ENCODE peak calls at places on chromosomes 6 and 20, in four cellular contexts. I is NCI-H1694 treated with DMSO at 0.1 percent for 48 hours, K is LoVo, Q is neural crest cell. R is an unnamed sample.

GRCh38 chr20:13302647-13303425 is 81.8 kb downstream of the ISM1 start:
- DNase-seq in I (peak; percentile 19), K (peak; percentile 8), Q (peak; percentile 30), R (no peak)

GRCh38 chr20:12095224-12095623 is 177.5 kb downstream of the BTBD3 start:
- DNase-seq in I (no peak), K (no peak), Q (no peak), R (no peak)

GRCh38 chr20:24765316-24766142 is 183.5 kb upstream of the CST7 start:
- DNase-seq in I (no peak), K (no peak), Q (no peak), R (no peak)

GRCh38 chr6:117267766-117268534 is 2.6 kb downstream of the VGLL2 start:
- DNase-seq in I (no peak), K (no peak), Q (no peak), R (no peak)

GRCh38 chr6:27777614-27778355 is 134.4 kb downstream of the OR2B2 start:
- DNase-seq in I (no peak), K (no peak), Q (no peak), R (no peak)

GRCh38 chr6:156857573-156857972 is 80.4 kb downstream of the ARID1B start:
- DNase-seq in I (no peak), K (no peak), Q (no peak), R (no peak)

GRCh38 chr6:75624988-75625387 is 23.3 kb downstream of the SENP6 start:
- DNase-seq in I (no peak), K (no peak), Q (no peak), R (no peak)

GRCh38 chr6:13079096-13079758 is 249.1 kb downstream of the TBC1D7 start:
- DNase-seq in I (no peak), K (no peak), Q (no peak), R (no peak)

GRCh38 chr6:32868257-32868788 is 14.3 kb downstream of the PSMB9 start:
- DNase-seq in I (peak; percentile 54), K (peak; percentile 69), Q (peak; percentile 85), R (peak; percentile 84)

GRCh38 chr6:159654483-159655098 is 38.5 kb downstream of the SOD2 start:
- DNase-seq in I (peak; percentile 58), K (peak; percentile 62), Q (no peak), R (no peak)

GRCh38 chr6:134436281-134436815 is 118.4 kb upstream of the SGK1 start:
- DNase-seq in I (no peak), K (peak; percentile 63), Q (no peak), R (no peak)

GRCh38 chr6:150528648-150529285 is 70.9 kb upstream of the PLEKHG1 start:
- DNase-seq in I (no peak), K (no peak), Q (peak; percentile 23), R (no peak)

GRCh38 chr6:88815491-88815890 is 147.9 kb downstream of the RNGTT start:
- DNase-seq in I (no peak), K (no peak), Q (no peak), R (no peak)

GRCh38 chr20:24668384-24668702 is 198.9 kb downstream of the SYNDIG1 start:
- DNase-seq in I (no peak), K (no peak), Q (no peak), R (no peak)

GRCh38 chr6:2596222-2596621 is 154.5 kb downstream of the MYLK4 start:
- DNase-seq in I (no peak), K (no peak), Q (no peak), R (no peak)

GRCh38 chr6:145110109-145110508 is 625.2 kb downstream of the EPM2A start:
- DNase-seq in I (no peak), K (peak; percentile 12), Q (no peak), R (no peak)

GRCh38 chr20:48098099-48098498 is 312.8 kb upstream of the SULF2 start:
- DNase-seq in I (no peak), K (no peak), Q (no peak), R (no peak)

GRCh38 chr6:14501240-14501639 is 383.7 kb downstream of the CD83 start:
- DNase-seq in I (no peak), K (no peak), Q (peak; percentile 4), R (no peak)

GRCh38 chr6:73639015-73639414 is 14.8 kb downstream of the SLC17A5 start:
- DNase-seq in I (no peak), K (no peak), Q (no peak), R (no peak)

GRCh38 chr6:99605074-99605726 is 1.4 kb upstream of the PRDM13 start:
- DNase-seq in I (no peak), K (no peak), Q (no peak), R (no peak)

GRCh38 chr20:5652626-5653573 is 97.3 kb upstream of the SHLD1 start:
- DNase-seq in I (no peak), K (no peak), Q (no peak), R (no peak)

GRCh38 chr6:36436466-36436865 is 6.2 kb downstream of the PXT1 start:
- DNase-seq in I (no peak), K (no peak), Q (no peak), R (no peak)

GRCh38 chr20:44627364-44628010 is 24.0 kb downstream of the ADA start:
- DNase-seq in I (no peak), K (no peak), Q (no peak), R (no peak)

GRCh38 chr6:84762941-84763396 is 1.4 kb downstream of the TBX18 start:
- DNase-seq in I (no peak), K (no peak), Q (no peak), R (no peak)

GRCh38 chr6:91626935-91627334 is 1040.1 kb upstream of the MAP3K7 start:
- DNase-seq in I (no peak), K (no peak), Q (no peak), R (no peak)

GRCh38 chr20:25984933-25985332 is 288.3 kb upstream of the ZNF337 start:
- DNase-seq in I (no peak), K (no peak), Q (no peak), R (no peak)

GRCh38 chr6:79048611-79049010 is 29.4 kb downstream of the PHIP start:
- DNase-seq in I (no peak), K (peak; percentile 22), Q (peak; percentile 8), R (no peak)

GRCh38 chr6:72040106-72040505 is 153.8 kb downstream of the RIMS1 start:
- DNase-seq in I (no peak), K (no peak), Q (no peak), R (no peak)

GRCh38 chr20:38084425-38084951 is 50.9 kb downstream of the RPRD1B start:
- DNase-seq in I (no peak), K (no peak), Q (no peak), R (no peak)

GRCh38 chr6:157989541-157990289 is 8.1 kb downstream of the SYNJ2 start:
- DNase-seq in I (peak; percentile 39), K (peak; percentile 72), Q (no peak), R (no peak)

GRCh38 chr20:38179846-38180245 is 14.8 kb upstream of the TGM2 start:
- DNase-seq in I (no peak), K (no peak), Q (no peak), R (no peak)

GRCh38 chr6:101761124-101761601 is 367.7 kb downstream of the GRIK2 start:
- DNase-seq in I (no peak), K (no peak), Q (no peak), R (no peak)

GRCh38 chr6:149935246-149935645 is 6.6 kb upstream of the ULBP2 start:
- DNase-seq in I (no peak), K (no peak), Q (no peak), R (no peak)

GRCh38 chr6:37441651-37442050 is 8.6 kb downstream of the CMTR1 start:
- DNase-seq in I (no peak), K (no peak), Q (no peak), R (no peak)

GRCh38 chr20:11205769-11206362 is 532.1 kb upstream of the JAG1 start:
- DNase-seq in I (no peak), K (no peak), Q (no peak), R (no peak)

GRCh38 chr6:46191961-46192360 is 21.2 kb upstream of the ENPP5 start:
- DNase-seq in I (no peak), K (peak; percentile 5), Q (no peak), R (no peak)

GRCh38 chr6:132304891-132305305 is 96.4 kb downstream of the MOXD1 start:
- DNase-seq in I (no peak), K (no peak), Q (no peak), R (no peak)